ENCODE peak calls at places on chromosomes 16 and 17, in six cellular contexts. T is H1, J is K562, P is HepG2, U is GM12878, G is HCT116. F is an unnamed sample.
A peak's percentile ranks its signal among the peaks of the same experiment; 100 is the strongest.

GRCh38 chr17:58576679-58577367 is 62.4 kb upstream of the MTMR4 start:
- DNase-seq in T (no peak), G (no peak), J (peak; percentile 18), U (no peak), P (peak; percentile 51), F (no peak)

GRCh38 chr16:24853830-24854229 is 8.1 kb downstream of the SLC5A11 start:
- DNase-seq in U (no peak), J (no peak), G (no peak), P (no peak), T (no peak), F (no peak)

GRCh38 chr16:51152691-51153261 is 1.7 kb upstream of the SALL1 start:
- DNase-seq in U (no peak), G (no peak), T (no peak), P (no peak), J (no peak), F (no peak)

GRCh38 chr16:22648141-22648540 is 137.4 kb downstream of the NPIPB5 start:
- DNase-seq in G (no peak), J (no peak), P (no peak), U (no peak), T (no peak), F (no peak)

GRCh38 chr16:22007509-22008214 is at the start of gene MOSMO:
- DNase-seq in P (peak; percentile 85), U (no peak), J (peak; percentile 70), G (no peak), T (no peak), F (peak; percentile 25)

GRCh38 chr17:76304226-76305134 is 3.6 kb downstream of the QRICH2 start:
- DNase-seq in J (no peak), T (no peak), U (no peak), G (no peak), P (no peak), F (no peak)

GRCh38 chr16:50202926-50203624 is 50.0 kb downstream of the TENT4B start:
- DNase-seq in U (no peak), T (no peak), P (peak; percentile 92), J (no peak), G (peak; percentile 62), F (no peak)

GRCh38 chr17:51860934-51861561 is 297.5 kb downstream of the CA10 start:
- DNase-seq in P (peak; percentile 44), J (peak; percentile 19), U (no peak), G (peak; percentile 18), T (peak; percentile 43), F (peak; percentile 44)

GRCh38 chr17:9994761-9995160 is 89.7 kb upstream of the RCVRN start:
- DNase-seq in J (no peak), T (no peak), P (no peak), U (no peak), G (no peak), F (no peak)

GRCh38 chr16:194516-194915 is 14.3 kb downstream of the HBQ1 start:
- DNase-seq in U (no peak), P (no peak), G (no peak), J (no peak), T (no peak), F (no peak)

GRCh38 chr16:84013787-84014569 is 28.6 kb downstream of the SLC38A8 start:
- DNase-seq in U (peak; percentile 42), J (peak; percentile 99), P (peak; percentile 94), G (peak; percentile 100), T (peak; percentile 100), F (peak; percentile 99)
- TF ChIP-seq ZNF274 in U (no peak), J (no peak), P (no peak), G (no peak), T (no peak), F (no peak)

DNA sequence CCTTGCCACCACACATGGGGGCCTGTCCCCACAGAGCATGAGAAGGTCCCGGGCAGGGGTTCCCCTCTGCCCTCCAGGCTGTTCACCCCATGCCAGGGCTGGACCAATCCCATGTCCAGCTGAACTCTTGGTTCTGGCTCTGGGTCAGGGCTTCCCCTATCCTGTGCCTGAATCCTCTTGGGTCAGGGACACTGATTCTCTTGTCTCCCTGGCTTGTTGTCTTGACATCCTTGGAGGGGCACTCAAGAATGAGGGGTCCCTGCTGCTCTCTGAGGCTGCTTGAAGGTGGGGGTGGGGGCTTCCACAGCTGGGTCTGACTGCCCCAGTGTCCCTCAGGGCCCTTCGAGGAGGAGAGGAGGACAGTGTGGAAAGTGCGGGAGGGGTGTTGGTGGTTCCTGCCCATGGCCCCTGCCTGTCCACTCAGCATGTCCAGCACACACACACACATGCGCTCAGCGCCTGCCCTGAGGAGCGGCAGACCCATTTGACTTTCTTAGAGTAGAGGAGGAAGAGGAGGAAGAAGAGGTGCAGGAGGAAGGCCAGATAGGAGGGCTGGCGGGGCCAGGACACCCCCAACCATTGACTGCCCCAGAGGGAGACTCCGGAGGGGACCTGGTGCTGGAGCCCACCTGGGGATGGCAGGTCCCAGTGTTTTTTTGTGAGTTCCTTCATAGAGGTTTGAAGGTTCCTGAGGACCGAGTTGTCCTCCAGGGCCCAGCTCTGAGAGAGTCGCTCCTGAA is 47.0 kb downstream of the TNFRSF13B start:
- DNase-seq in G (no peak), U (no peak), J (no peak), P (no peak), T (no peak), F (no peak)
- TF ChIP-seq YY1 in G (no peak), U (no peak), J (no peak), P (no peak), T (no peak), F (no peak)

GRCh38 chr17:83171661-83172060 is 92.3 kb downstream of the METRNL start:
- DNase-seq in T (no peak), G (no peak), J (no peak), P (no peak), U (no peak), F (no peak)
- TF ChIP-seq ZNF274 in T (no peak), G (no peak), J (no peak), P (no peak), U (no peak), F (no peak)

DNA sequence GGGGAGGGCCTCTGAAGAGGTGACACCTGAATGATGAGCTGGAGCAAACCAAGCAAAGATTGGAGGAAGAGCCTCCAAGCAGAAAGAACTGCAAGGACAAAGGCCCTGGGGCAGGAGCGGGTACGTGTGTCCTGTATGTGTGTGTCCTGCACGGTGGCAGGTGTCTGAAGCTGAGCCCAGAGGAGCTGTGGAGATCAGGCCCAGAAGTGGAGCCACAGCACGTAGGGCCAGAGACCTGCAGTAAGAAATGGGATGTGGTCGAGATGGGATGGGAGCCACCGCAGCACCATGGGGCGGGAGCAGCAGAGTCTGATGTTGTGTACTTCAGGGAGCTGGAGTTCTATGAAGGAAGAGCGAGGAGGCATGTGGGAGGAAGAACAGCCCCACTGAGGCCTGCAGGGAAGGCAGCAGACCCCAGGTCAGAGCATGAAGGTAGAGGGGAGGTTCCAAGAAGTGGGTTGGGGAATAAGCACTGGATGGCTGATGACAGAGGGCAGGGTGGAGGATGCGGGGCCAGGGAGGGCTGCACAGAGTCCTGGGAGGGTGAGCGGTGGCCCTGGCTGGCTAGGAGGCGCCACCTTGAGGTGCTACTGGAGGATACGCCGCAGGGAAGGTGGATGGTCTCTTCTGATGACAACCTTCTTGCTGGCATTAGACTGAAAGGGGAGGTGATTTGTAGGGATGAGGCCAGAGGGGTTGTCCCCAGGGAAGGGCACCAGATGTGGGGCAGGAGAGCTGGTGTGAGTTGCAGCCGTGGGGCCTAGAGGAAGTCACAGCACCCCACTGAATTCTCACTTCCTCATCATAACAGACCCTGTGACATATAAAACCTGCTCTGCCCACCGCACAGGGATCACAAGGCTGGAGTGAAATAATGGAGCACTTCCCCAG is 10.6 kb upstream of the CETP start:
- DNase-seq in T (no peak), G (no peak), U (no peak), P (peak; percentile 61), J (peak; percentile 65), F (peak; percentile 40)
- TF ChIP-seq YY1 in T (no peak), G (no peak), U (peak; percentile 33), P (no peak), J (no peak), F (no peak)

DNA sequence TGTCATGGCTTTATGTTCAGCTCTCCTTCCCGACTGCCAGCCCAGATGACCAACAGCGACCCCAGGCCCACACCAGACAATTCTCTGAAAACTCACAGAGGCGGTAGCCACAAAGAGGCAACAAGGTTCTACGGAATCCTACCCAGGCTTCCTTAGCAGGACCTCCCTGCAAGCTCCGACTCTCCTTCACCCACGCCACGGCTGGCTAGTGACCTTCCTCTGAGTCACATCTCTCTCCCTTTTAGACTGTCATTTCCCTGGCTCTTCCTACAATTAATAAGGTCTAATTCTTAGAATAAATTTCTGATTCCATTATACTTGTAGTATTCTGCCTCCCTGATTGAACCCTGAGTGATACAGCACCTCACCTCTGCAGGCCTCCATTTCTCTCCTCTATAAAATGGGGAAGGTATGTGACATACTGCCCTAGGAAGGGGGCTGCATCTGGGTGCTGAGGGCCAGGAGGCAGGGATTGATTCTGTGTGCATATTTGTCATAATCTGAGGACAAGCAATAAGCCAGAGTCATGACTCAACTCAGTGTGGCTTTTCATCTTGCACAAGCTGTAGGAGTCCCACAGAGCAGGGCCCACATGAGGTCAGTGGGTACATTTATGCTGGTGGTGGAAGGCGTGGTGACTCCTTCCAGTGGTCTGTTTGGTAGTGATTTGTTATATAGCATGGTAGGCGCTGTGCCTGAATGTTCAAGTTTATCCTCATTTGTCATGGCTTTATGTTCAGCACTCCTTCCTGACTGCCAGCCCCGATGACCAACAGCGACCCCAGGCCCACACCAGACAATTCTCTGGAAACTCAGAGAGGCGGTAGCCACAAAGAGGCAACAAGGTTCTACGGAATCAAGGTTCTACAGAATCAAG is 46.2 kb downstream of the SMPD3 start:
- DNase-seq in U (no peak), P (no peak), T (no peak), J (no peak), G (no peak), F (no peak)
- TF ChIP-seq ZNF274 in U (no peak), P (no peak), T (no peak), J (no peak), G (no peak), F (no peak)

GRCh38 chr17:43530303-43531081 is 15.6 kb downstream of the ETV4 start:
- DNase-seq in U (no peak), P (peak; percentile 100), T (peak; percentile 99), J (peak; percentile 89), G (peak; percentile 37), F (peak; percentile 98)

GRCh38 chr17:43532581-43532980 is 13.6 kb downstream of the ETV4 start:
- DNase-seq in T (no peak), U (no peak), P (no peak), J (no peak), G (no peak), F (no peak)

GRCh38 chr17:43533699-43534098 is 12.4 kb downstream of the ETV4 start:
- DNase-seq in T (no peak), U (no peak), G (no peak), J (no peak), P (no peak), F (no peak)

GRCh38 chr17:43531082-43531378 is 15.1 kb downstream of the ETV4 start:
- DNase-seq in U (no peak), T (no peak), P (no peak), J (no peak), G (no peak), F (no peak)

DNA sequence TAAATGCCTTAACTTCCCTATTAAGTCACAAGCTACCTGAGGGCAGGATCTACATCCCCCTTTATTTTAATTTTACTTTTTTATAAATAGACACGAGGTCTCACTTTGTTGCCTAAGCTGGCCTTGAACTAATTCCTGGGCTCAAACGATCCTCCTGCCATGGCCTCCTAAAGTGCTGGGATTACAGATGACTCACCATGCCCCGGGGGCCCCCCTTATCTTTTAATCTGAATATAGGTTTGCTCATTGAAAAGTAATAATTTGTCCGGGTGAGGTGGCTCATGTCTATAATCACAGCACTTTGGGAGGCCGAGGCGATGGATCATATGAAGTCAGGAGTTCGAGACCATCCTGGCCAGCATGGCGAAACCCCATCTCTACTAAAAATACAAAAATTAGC is 14.2 kb downstream of the ETV4 start:
- DNase-seq in J (no peak), U (no peak), P (peak; percentile 53), G (no peak), T (no peak), F (no peak)
- TF ChIP-seq YY1 in J (no peak), U (no peak), P (no peak), G (no peak), T (no peak), F (no peak)

F was measured in NT2/D1.